ENCODE peak calls at places on chromosome 13, in seven cellular contexts. G is suprapubic skin, N is vagina, B is breast epithelium, Y is heart left ventricle, X is body of pancreas, S is ovary. M is an unnamed sample. For H3K27me3, the result is how much of the 10 kb centered on the place peaks cover.

GRCh38 chr13:80962855-80963254 is 621.9 kb upstream of the SPRY2 start:
- DNase-seq in Y (no peak), N (no peak), B (no peak), S (no peak), X (no peak), G (no peak), M (no peak)

GRCh38 chr13:98390086-98390697 is 186.7 kb downstream of the STK24 start:
- DNase-seq in B (no peak), X (no peak), G (no peak), Y (no peak), N (no peak), S (no peak), M (no peak)

GRCh38 chr13:96946709-96947311 is 47.5 kb downstream of the OXGR1 start:
- DNase-seq in Y (no peak), N (no peak), B (no peak), X (no peak), S (no peak), G (no peak), M (no peak)

GRCh38 chr13:97221046-97221445 is 1.1 kb upstream of the MBNL2 start:
- DNase-seq in S (no peak), X (no peak), Y (no peak), N (no peak), G (no peak), B (no peak), M (no peak)

GRCh38 chr13:108595416-108596257 is 33.8 kb upstream of the MYO16 start:
- DNase-seq in B (no peak), N (no peak), S (no peak), Y (no peak), X (no peak), G (no peak), M (no peak)

GRCh38 chr13:98517576-98518310 is 59.2 kb downstream of the STK24 start:
- DNase-seq in Y (no peak), G (no peak), B (no peak), S (no peak), X (no peak), N (no peak), M (no peak)

GRCh38 chr13:50915562-50915961 is 6.0 kb downstream of the RNASEH2B start:
- DNase-seq in S (no peak), Y (no peak), X (no peak), N (no peak), G (no peak), B (no peak), M (no peak)

GRCh38 chr13:33633701-33634525 is 184.0 kb upstream of the RFC3 start:
- DNase-seq in B (no peak), N (no peak), X (no peak), Y (no peak), S (no peak), G (no peak), M (no peak)

GRCh38 chr13:65679240-65679639 is 1550.9 kb downstream of the PCDH9 start:
- DNase-seq in X (no peak), G (no peak), S (no peak), Y (no peak), N (no peak), B (no peak), M (no peak)

GRCh38 chr13:109725995-109726637 is 60.3 kb downstream of the IRS2 start:
- DNase-seq in S (no peak), N (peak), B (no peak), X (no peak), Y (no peak), G (no peak), M (no peak)

GRCh38 chr13:75481176-75482069 is 546 bp downstream of the TBC1D4 start:
- DNase-seq in Y (peak), G (peak), B (no peak), X (peak), S (peak), N (no peak), M (peak)

GRCh38 chr13:34256236-34256635 is 438.3 kb downstream of the RFC3 start:
- DNase-seq in G (no peak), B (no peak), Y (no peak), N (no peak), S (no peak), X (no peak), M (no peak)

DNA sequence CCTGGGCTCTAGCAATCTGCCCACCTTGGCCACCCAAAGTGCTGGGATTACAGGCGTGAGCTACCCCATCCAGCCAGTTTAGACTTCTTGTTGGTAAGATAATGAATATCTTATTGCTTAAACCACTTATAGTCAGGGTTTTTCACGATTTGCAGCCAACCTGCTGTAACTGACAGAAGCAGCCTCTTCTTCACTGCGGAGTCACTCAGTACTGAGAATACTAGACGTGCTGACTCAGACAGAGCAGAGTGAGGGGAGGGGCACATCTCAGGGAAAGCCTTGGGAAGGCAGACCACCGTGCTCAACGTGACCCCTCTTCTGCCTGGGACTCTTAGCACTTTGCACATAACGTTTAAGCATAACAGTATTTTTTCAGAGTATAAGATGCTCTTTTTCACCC is 74.3 kb upstream of the ARHGEF7 start:
- DNase-seq in S (no peak), B (no peak), X (no peak), N (no peak), Y (peak), G (no peak), M (no peak)
- H3K27me3 ChIP-seq in S (under half), B (under half), X (under half), N (under half), Y (under half), G (under half), M (under half)

GRCh38 chr13:44762946-44763345 is 186.8 kb upstream of the TSC22D1 start:
- DNase-seq in S (no peak), G (no peak), Y (no peak), N (no peak), X (no peak), B (no peak), M (no peak)

GRCh38 chr13:44765076-44765475 is 188.9 kb upstream of the TSC22D1 start:
- DNase-seq in S (no peak), X (peak), B (no peak), N (no peak), Y (no peak), G (no peak), M (no peak)

GRCh38 chr13:44767257-44767656 is 191.1 kb upstream of the TSC22D1 start:
- DNase-seq in Y (no peak), S (no peak), G (no peak), B (no peak), N (no peak), X (no peak), M (no peak)

GRCh38 chr13:44763604-44764311 is 187.6 kb upstream of the TSC22D1 start:
- DNase-seq in B (peak), Y (no peak), N (no peak), G (no peak), S (no peak), X (peak), M (peak)

GRCh38 chr13:44764334-44764733 is 188.2 kb upstream of the TSC22D1 start:
- DNase-seq in S (no peak), B (no peak), N (no peak), Y (no peak), X (peak), G (no peak), M (peak)
- TF ChIP-seq POLR2A in S (no peak), B (no peak), N (no peak), Y (no peak), X (peak), G (no peak), M (no peak)

GRCh38 chr13:113935523-113935922 is 38.4 kb downstream of the C13orf46 start:
- DNase-seq in G (peak), N (no peak), X (no peak), Y (no peak), B (no peak), S (no peak), M (no peak)

GRCh38 chr13:113936166-113936565 is 37.7 kb downstream of the C13orf46 start:
- DNase-seq in G (peak), B (no peak), X (no peak), S (no peak), N (no peak), Y (no peak), M (no peak)

GRCh38 chr13:113937497-113938140 is 36.3 kb downstream of the C13orf46 start:
- DNase-seq in S (no peak), Y (peak), X (no peak), B (no peak), G (no peak), N (no peak), M (no peak)

GRCh38 chr13:113937073-113937472 is 36.8 kb downstream of the C13orf46 start:
- DNase-seq in G (no peak), B (no peak), X (no peak), S (no peak), Y (peak), N (no peak), M (no peak)

GRCh38 chr13:113936566-113936965 is 37.3 kb downstream of the C13orf46 start:
- DNase-seq in N (no peak), S (no peak), Y (peak), B (no peak), G (peak), X (no peak), M (no peak)
- H3K27ac ChIP-seq in N (no peak), S (no peak), Y (no peak), B (no peak), G (no peak), X (no peak), M (no peak)

GRCh38 chr13:111407381-111408131 is 87.1 kb downstream of the TEX29 start:
- DNase-seq in G (no peak), X (no peak), Y (no peak), N (no peak), B (no peak), S (no peak), M (no peak)

GRCh38 chr13:111412251-111412650 is 91.8 kb downstream of the TEX29 start:
- DNase-seq in G (no peak), S (no peak), N (no peak), B (no peak), X (no peak), Y (no peak), M (no peak)

GRCh38 chr13:111411186-111411858 is 90.9 kb downstream of the TEX29 start:
- DNase-seq in Y (no peak), S (no peak), N (no peak), G (no peak), X (no peak), B (no peak), M (no peak)

GRCh38 chr13:111409413-111409812 is 89.0 kb downstream of the TEX29 start:
- DNase-seq in B (no peak), X (no peak), G (no peak), N (no peak), Y (no peak), S (no peak), M (no peak)

GRCh38 chr13:111410232-111411021 is 90.0 kb downstream of the TEX29 start:
- DNase-seq in Y (no peak), B (no peak), X (no peak), S (no peak), N (no peak), G (no peak), M (no peak)
- H3K27me3 ChIP-seq in Y (under half), B (half or more), X (under half), S (under half), N (under half), G (half or more), M (under half)

GRCh38 chr13:24271231-24271610 is 38.2 kb upstream of the C1QTNF9 start:
- DNase-seq in S (no peak), B (no peak), N (no peak), Y (no peak), G (no peak), X (no peak), M (no peak)

GRCh38 chr13:24272452-24273161 is 36.8 kb upstream of the C1QTNF9 start:
- DNase-seq in S (peak), X (no peak), Y (no peak), B (no peak), G (no peak), N (no peak), M (no peak)

GRCh38 chr13:24270639-24271131 is 38.7 kb upstream of the C1QTNF9 start:
- DNase-seq in B (no peak), N (no peak), Y (peak), G (no peak), S (peak), X (peak), M (no peak)

GRCh38 chr13:24269803-24270202 is 39.6 kb upstream of the C1QTNF9 start:
- DNase-seq in B (no peak), Y (no peak), G (no peak), N (no peak), X (no peak), S (no peak), M (no peak)

GRCh38 chr13:24271611-24272451 is 37.5 kb upstream of the C1QTNF9 start:
- DNase-seq in X (peak), N (no peak), B (no peak), Y (peak), S (peak), G (no peak), M (no peak)
- TF ChIP-seq POLR2A in X (peak), N (no peak), B (no peak), Y (no peak), S (peak), G (no peak), M (no peak)

GRCh38 chr13:40438022-40438692 is 228.3 kb downstream of the FOXO1 start:
- DNase-seq in N (no peak), Y (no peak), B (no peak), X (no peak), G (no peak), S (no peak), M (no peak)

GRCh38 chr13:40442191-40442590 is 224.2 kb downstream of the FOXO1 start:
- DNase-seq in S (no peak), B (no peak), Y (peak), X (no peak), N (no peak), G (no peak), M (no peak)

GRCh38 chr13:40440990-40441820 is 225.2 kb downstream of the FOXO1 start:
- DNase-seq in S (peak), N (no peak), X (peak), Y (peak), G (peak), B (peak), M (peak)

GRCh38 chr13:40438999-40439797 is 227.2 kb downstream of the FOXO1 start:
- DNase-seq in X (peak), S (peak), Y (no peak), B (no peak), N (no peak), G (no peak), M (no peak)

DNA sequence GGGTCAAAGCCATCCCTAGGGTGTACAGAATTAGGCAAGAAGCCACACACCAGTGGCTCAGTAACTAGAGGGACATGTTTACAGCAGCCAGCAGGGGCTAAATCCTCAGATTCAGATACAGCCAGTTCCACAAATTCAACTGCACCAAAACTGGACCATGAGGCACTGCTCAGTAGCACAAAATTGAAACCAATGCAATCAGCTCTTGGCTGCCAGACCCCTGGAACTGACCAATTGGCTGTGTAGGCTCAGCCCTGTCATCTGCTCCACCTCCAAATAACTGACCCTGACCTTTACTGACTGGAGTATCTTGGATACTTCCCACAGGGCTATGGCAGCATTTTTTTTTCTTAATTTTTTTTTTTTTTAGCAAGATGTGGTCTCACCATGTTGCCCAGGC is 226.5 kb downstream of the FOXO1 start:
- DNase-seq in G (no peak), N (no peak), S (no peak), Y (no peak), X (peak), B (no peak), M (no peak)
- H3K27ac ChIP-seq in G (peak), N (peak), S (peak), Y (peak), X (peak), B (peak), M (peak)

GRCh38 chr13:94707400-94708021 is 4.8 kb downstream of the SOX21 start:
- DNase-seq in X (no peak), N (peak), S (no peak), G (no peak), B (no peak), Y (no peak), M (no peak)

GRCh38 chr13:94708031-94708571 is 4.2 kb downstream of the SOX21 start:
- DNase-seq in X (no peak), N (peak), S (no peak), B (no peak), Y (no peak), G (no peak), M (no peak)

GRCh38 chr13:94710881-94711560 is 1.3 kb downstream of the SOX21 start:
- DNase-seq in Y (no peak), N (peak), G (peak), X (no peak), B (no peak), S (no peak), M (no peak)

GRCh38 chr13:94710081-94710809 is 2.1 kb downstream of the SOX21 start:
- DNase-seq in X (no peak), S (no peak), B (no peak), N (peak), Y (no peak), G (no peak), M (no peak)

DNA sequence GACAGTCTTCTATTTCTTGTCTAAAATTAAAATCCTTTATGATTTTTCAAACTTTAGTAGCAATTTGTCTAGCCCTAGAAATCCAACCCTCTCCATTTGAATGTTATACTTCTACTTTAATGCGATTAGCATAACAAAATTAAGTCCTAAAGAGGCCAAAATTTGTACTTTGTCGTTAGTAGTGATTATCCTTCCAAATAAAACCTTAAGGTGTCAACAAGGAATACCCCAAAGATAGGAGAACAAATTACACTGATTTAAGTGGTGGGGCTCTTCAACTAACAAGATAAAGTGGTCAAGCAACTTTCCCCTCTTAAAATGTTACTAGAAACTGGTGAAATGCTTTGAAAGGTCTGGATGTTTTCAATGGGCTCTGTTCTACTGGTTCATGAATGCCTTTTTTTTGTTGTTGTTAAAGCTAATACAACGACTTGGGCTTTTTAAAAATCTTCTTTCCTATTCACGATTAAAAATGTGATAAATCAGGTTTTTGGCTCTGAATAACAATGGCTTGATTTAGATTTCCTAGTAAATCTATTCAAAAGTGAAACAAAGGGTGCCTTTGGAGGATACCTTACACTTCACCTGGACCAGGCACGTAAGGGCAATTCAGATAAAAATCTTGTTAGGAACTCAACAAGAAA is 3.3 kb downstream of the SOX21 start:
- DNase-seq in S (no peak), B (no peak), G (no peak), Y (no peak), X (no peak), N (no peak), M (no peak)
- H3K27me3 ChIP-seq in S (under half), B (half or more), G (half or more), Y (half or more), X (half or more), N (under half), M (under half)

M was measured in prostate gland.